ENCODE peak calls at places on chromosomes 7 and 10, in ten cellular contexts. P is smooth muscle cell of the brain vasculature; C is neuronal stem cell; Y is AG08396; O is cardiac fibroblast; W is activated naive CD4-positive, alpha-beta T cell; U is kidney epithelial cell; B is stimulated activated CD8-positive, alpha-beta memory T cell treated with anti-CD3 and anti-CD28 coated beads, Interleukin-2, amount 100 ng/mL, for 1 hour; F is transverse colon; Q is AG04450. N is an unnamed sample.

GRCh38 chr10:29811751-29812427 is 177.1 kb upstream of the SVIL start:
- DNase-seq in P (no peak), C (no peak), Y (peak), O (peak), W (no peak), U (peak), B (no peak), F (peak), Q (peak), N (peak)

GRCh38 chr7:157007470-157008066 is 2.9 kb downstream of the MNX1 start:
- DNase-seq in P (no peak), C (no peak), Y (no peak), O (no peak), W (no peak), U (no peak), B (no peak), F (peak), Q (no peak), N (no peak)

GRCh38 chr10:86758231-86759072 is 2.0 kb downstream of the BMPR1A start:
- DNase-seq in P (no peak), C (no peak), Y (no peak), O (peak), W (no peak), U (no peak), B (no peak), F (no peak), Q (no peak), N (peak)

GRCh38 chr10:102649770-102650654 is 5.7 kb downstream of the TRIM8 start:
- DNase-seq in P (no peak), C (no peak), Y (no peak), O (no peak), W (no peak), U (no peak), B (no peak), F (no peak), Q (no peak), N (no peak)

GRCh38 chr7:139958599-139959380 is 104.0 kb downstream of the PARP12 start:
- DNase-seq in P (peak), C (no peak), Y (no peak), O (no peak), W (no peak), U (no peak), B (no peak), F (no peak), Q (peak), N (peak)

GRCh38 chr10:103659674-103660363 is 166.3 kb downstream of the NEURL1 start:
- DNase-seq in P (peak), C (no peak), Y (peak), O (peak), W (peak), U (peak), B (peak), F (peak), Q (peak), N (peak)

GRCh38 chr10:126247454-126247975 is 140.8 kb downstream of the ADAM12 start:
- DNase-seq in P (peak), C (no peak), Y (peak), O (peak), W (no peak), U (peak), B (no peak), F (peak), Q (peak), N (peak)

GRCh38 chr10:35341521-35341920 is 5.2 kb downstream of the CCNY start:
- DNase-seq in P (no peak), C (no peak), Y (no peak), O (no peak), W (no peak), U (no peak), B (no peak), F (no peak), Q (no peak), N (no peak)

GRCh38 chr7:30906014-30906413 is 5.6 kb upstream of the AQP1 start:
- DNase-seq in P (no peak), C (no peak), Y (no peak), O (no peak), W (no peak), U (no peak), B (no peak), F (peak), Q (no peak), N (no peak)

GRCh38 chr7:139058963-139059362 is 23.1 kb upstream of the ZC3HAV1L start:
- DNase-seq in P (no peak), C (no peak), Y (no peak), O (peak), W (no peak), U (no peak), B (no peak), F (no peak), Q (no peak), N (peak)

GRCh38 chr7:97005764-97006145 is 402 bp downstream of the DLX6 start:
- DNase-seq in P (no peak), C (no peak), Y (no peak), O (peak), W (no peak), U (no peak), B (no peak), F (no peak), Q (no peak), N (no peak)

GRCh38 chr10:78520737-78521430 is 487.2 kb downstream of the RPS24 start:
- DNase-seq in P (no peak), C (no peak), Y (no peak), O (peak), W (no peak), U (peak), B (no peak), F (no peak), Q (no peak), N (peak)

GRCh38 chr10:124010563-124011131 is 82.8 kb downstream of the CHST15 start:
- DNase-seq in P (no peak), C (peak), Y (no peak), O (no peak), W (no peak), U (no peak), B (no peak), F (peak), Q (no peak), N (no peak)

GRCh38 chr10:35219906-35220890 is 93.6 kb downstream of the CREM start:
- DNase-seq in P (no peak), C (no peak), Y (no peak), O (no peak), W (no peak), U (no peak), B (no peak), F (no peak), Q (no peak), N (peak)

GRCh38 chr7:117731455-117731854 is 141.8 kb downstream of the CTTNBP2 start:
- DNase-seq in P (no peak), C (no peak), Y (no peak), O (no peak), W (no peak), U (no peak), B (no peak), F (no peak), Q (no peak), N (peak)

GRCh38 chr10:31071232-31071999 is 39.8 kb upstream of the ZNF438 start:
- DNase-seq in P (no peak), C (no peak), Y (peak), O (peak), W (no peak), U (peak), B (no peak), F (no peak), Q (no peak), N (peak)

GRCh38 chr10:92695679-92696605 is 6.2 kb downstream of the HHEX start:
- DNase-seq in P (no peak), C (peak), Y (peak), O (peak), W (no peak), U (no peak), B (no peak), F (no peak), Q (no peak), N (peak)

GRCh38 chr7:100247152-100247757 is 27.5 kb downstream of the PVRIG start:
- DNase-seq in P (peak), C (no peak), Y (peak), O (peak), W (no peak), U (peak), B (no peak), F (no peak), Q (peak), N (peak)

GRCh38 chr7:42283553-42283952 is 46.5 kb upstream of the GLI3 start:
- DNase-seq in P (no peak), C (no peak), Y (no peak), O (peak), W (no peak), U (no peak), B (no peak), F (no peak), Q (no peak), N (peak)

GRCh38 chr7:97733276-97734206 is 1.7 kb downstream of the TAC1 start:
- DNase-seq in P (no peak), C (peak), Y (no peak), O (no peak), W (no peak), U (no peak), B (no peak), F (no peak), Q (no peak), N (no peak)

GRCh38 chr7:96285579-96285978 is 36.3 kb downstream of the SLC25A13 start:
- DNase-seq in P (no peak), C (no peak), Y (no peak), O (no peak), W (no peak), U (no peak), B (no peak), F (no peak), Q (no peak), N (peak)

N was measured in fibroblast of lung.